ENCODE peak calls at places on chromosomes 11 and 22, in six cellular contexts. One of them, this sample, is unnamed. For H3K9me3, the result is how much of the 10 kb centered on the place peaks cover.

GRCh38 chr11:58788355-58789023 is 56.0 kb downstream of the GLYATL2 start:
- DNase-seq in HCT116: peak
- DNase-seq in left ventricle myocardium inferior: no peak
- DNase-seq in adrenal gland: peak
- DNase-seq in A549: peak
- DNase-seq in body of pancreas: peak
- DNase-seq in this sample: peak

GRCh38 chr11:77487790-77488189 is 13.9 kb upstream of the PAK1 start:
- DNase-seq in adrenal gland: no peak
- DNase-seq in left ventricle myocardium inferior: no peak
- DNase-seq in A549: no peak
- DNase-seq in HCT116: no peak
- DNase-seq in body of pancreas: no peak
- DNase-seq in this sample: no peak

GRCh38 chr11:42996742-42997307 is 315.0 kb upstream of the API5 start:
- DNase-seq in HCT116: no peak
- DNase-seq in left ventricle myocardium inferior: peak
- DNase-seq in adrenal gland: no peak
- DNase-seq in A549: no peak
- DNase-seq in body of pancreas: no peak
- DNase-seq in this sample: no peak

GRCh38 chr11:9748361-9748970 is 84.6 kb downstream of the SWAP70 start:
- DNase-seq in left ventricle myocardium inferior: no peak
- DNase-seq in adrenal gland: peak
- DNase-seq in HCT116: peak
- DNase-seq in body of pancreas: peak
- DNase-seq in A549: peak
- DNase-seq in this sample: peak

GRCh38 chr22:45544588-45545170 is 42.0 kb downstream of the FBLN1 start:
- DNase-seq in HCT116: no peak
- DNase-seq in body of pancreas: no peak
- DNase-seq in left ventricle myocardium inferior: peak
- DNase-seq in adrenal gland: no peak
- DNase-seq in A549: no peak
- DNase-seq in this sample: no peak

GRCh38 chr11:82718307-82718706 is 15.4 kb downstream of the FAM181B start:
- DNase-seq in adrenal gland: peak
- DNase-seq in body of pancreas: peak
- DNase-seq in A549: peak
- DNase-seq in left ventricle myocardium inferior: no peak
- DNase-seq in HCT116: peak
- DNase-seq in this sample: no peak

GRCh38 chr11:13118194-13118593 is 109.1 kb downstream of the RASSF10 start:
- DNase-seq in A549: peak
- DNase-seq in left ventricle myocardium inferior: no peak
- DNase-seq in HCT116: peak
- DNase-seq in adrenal gland: no peak
- DNase-seq in body of pancreas: no peak
- DNase-seq in this sample: no peak

GRCh38 chr11:69500285-69501120 is 19.0 kb downstream of the LINC01488 start:
- DNase-seq in HCT116: no peak
- DNase-seq in body of pancreas: peak
- DNase-seq in adrenal gland: peak
- DNase-seq in A549: no peak
- DNase-seq in left ventricle myocardium inferior: no peak
- DNase-seq in this sample: no peak

GRCh38 chr11:34140149-34140548 is 34.7 kb downstream of the NAT10 start:
- DNase-seq in body of pancreas: no peak
- DNase-seq in A549: no peak
- DNase-seq in adrenal gland: no peak
- DNase-seq in left ventricle myocardium inferior: no peak
- DNase-seq in HCT116: no peak
- DNase-seq in this sample: no peak

GRCh38 chr11:46252373-46252914 is 25.0 kb upstream of the CREB3L1 start:
- DNase-seq in adrenal gland: no peak
- DNase-seq in HCT116: no peak
- DNase-seq in left ventricle myocardium inferior: no peak
- DNase-seq in A549: no peak
- DNase-seq in body of pancreas: peak
- DNase-seq in this sample: no peak

GRCh38 chr11:955154-956049 is 29.7 kb downstream of the AP2A2 start:
- DNase-seq in adrenal gland: no peak
- DNase-seq in left ventricle myocardium inferior: no peak
- DNase-seq in HCT116: no peak
- DNase-seq in body of pancreas: peak
- DNase-seq in A549: no peak
- DNase-seq in this sample: no peak

GRCh38 chr11:22346283-22346682 is 8.1 kb downstream of the SLC17A6 start:
- DNase-seq in HCT116: no peak
- DNase-seq in adrenal gland: no peak
- DNase-seq in left ventricle myocardium inferior: no peak
- DNase-seq in body of pancreas: no peak
- DNase-seq in A549: no peak
- DNase-seq in this sample: no peak

GRCh38 chr11:19995131-19995530 is 165.1 kb downstream of the DBX1 start:
- DNase-seq in body of pancreas: peak
- DNase-seq in A549: peak
- DNase-seq in HCT116: peak
- DNase-seq in adrenal gland: peak
- DNase-seq in left ventricle myocardium inferior: no peak
- DNase-seq in this sample: no peak

GRCh38 chr11:109862808-109863207 is 230.4 kb upstream of the ZC3H12C start:
- DNase-seq in HCT116: no peak
- DNase-seq in body of pancreas: no peak
- DNase-seq in adrenal gland: no peak
- DNase-seq in left ventricle myocardium inferior: no peak
- DNase-seq in A549: no peak
- DNase-seq in this sample: no peak

GRCh38 chr11:120800206-120800605 is 223.7 kb upstream of the TBCEL start:
- DNase-seq in HCT116: no peak
- DNase-seq in A549: no peak
- DNase-seq in left ventricle myocardium inferior: no peak
- DNase-seq in adrenal gland: no peak
- DNase-seq in body of pancreas: no peak
- DNase-seq in this sample: no peak

GRCh38 chr11:10158461-10158860 is 135.6 kb downstream of the SBF2 start:
- DNase-seq in adrenal gland: no peak
- DNase-seq in HCT116: no peak
- DNase-seq in body of pancreas: no peak
- DNase-seq in left ventricle myocardium inferior: no peak
- DNase-seq in A549: no peak
- DNase-seq in this sample: no peak

GRCh38 chr22:33648478-33648877 is 271.8 kb downstream of the LARGE1 start:
- DNase-seq in HCT116: no peak
- DNase-seq in adrenal gland: no peak
- DNase-seq in body of pancreas: no peak
- DNase-seq in A549: no peak
- DNase-seq in left ventricle myocardium inferior: no peak
- DNase-seq in this sample: no peak

DNA sequence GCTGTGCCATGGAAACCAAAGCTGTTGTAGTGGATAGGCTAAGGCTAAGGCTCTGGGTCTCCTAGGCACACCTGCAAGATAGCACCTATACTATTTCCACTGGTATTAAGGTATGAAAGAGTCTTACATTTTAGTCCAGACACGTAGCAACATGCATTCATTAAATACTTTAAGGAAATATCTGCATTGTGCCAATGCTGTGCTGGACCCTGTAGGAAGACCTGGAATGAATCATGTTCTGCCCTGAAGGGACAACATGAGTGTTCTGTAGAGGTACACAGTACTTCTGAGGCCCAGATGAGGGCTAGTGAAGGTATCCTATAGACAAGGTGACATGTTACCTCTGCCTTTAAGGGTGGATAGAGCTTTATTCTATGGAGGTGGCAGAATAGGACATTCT is 35.2 kb upstream of the RRM1 start:
- DNase-seq in body of pancreas: no peak
- DNase-seq in left ventricle myocardium inferior: no peak
- DNase-seq in adrenal gland: no peak
- DNase-seq in HCT116: no peak
- DNase-seq in A549: no peak
- DNase-seq in this sample: no peak
- H3K27ac ChIP-seq in body of pancreas: no peak
- H3K27ac ChIP-seq in left ventricle myocardium inferior: no peak
- H3K27ac ChIP-seq in adrenal gland: no peak
- H3K27ac ChIP-seq in HCT116: no peak
- H3K27ac ChIP-seq in A549: no peak
- H3K27ac ChIP-seq in this sample: no peak

GRCh38 chr11:28835790-28836189 is 727.6 kb downstream of the METTL15 start:
- DNase-seq in adrenal gland: no peak
- DNase-seq in A549: no peak
- DNase-seq in left ventricle myocardium inferior: no peak
- DNase-seq in HCT116: no peak
- DNase-seq in body of pancreas: no peak
- DNase-seq in this sample: no peak

GRCh38 chr11:28838741-28839140 is 730.6 kb downstream of the METTL15 start:
- DNase-seq in adrenal gland: no peak
- DNase-seq in body of pancreas: no peak
- DNase-seq in HCT116: no peak
- DNase-seq in left ventricle myocardium inferior: no peak
- DNase-seq in A549: no peak
- DNase-seq in this sample: no peak

GRCh38 chr11:28835317-28835716 is 727.1 kb downstream of the METTL15 start:
- DNase-seq in adrenal gland: no peak
- DNase-seq in body of pancreas: no peak
- DNase-seq in A549: no peak
- DNase-seq in HCT116: no peak
- DNase-seq in left ventricle myocardium inferior: no peak
- DNase-seq in this sample: no peak

GRCh38 chr11:28836285-28837081 is 728.3 kb downstream of the METTL15 start:
- DNase-seq in body of pancreas: no peak
- DNase-seq in A549: peak
- DNase-seq in left ventricle myocardium inferior: no peak
- DNase-seq in HCT116: no peak
- DNase-seq in adrenal gland: no peak
- DNase-seq in this sample: no peak

GRCh38 chr11:28837599-28837998 is 729.4 kb downstream of the METTL15 start:
- DNase-seq in left ventricle myocardium inferior: no peak
- DNase-seq in HCT116: no peak
- DNase-seq in A549: no peak
- DNase-seq in body of pancreas: no peak
- DNase-seq in adrenal gland: no peak
- DNase-seq in this sample: no peak
- H3K9me3 ChIP-seq in left ventricle myocardium inferior: under half
- H3K9me3 ChIP-seq in HCT116: under half
- H3K9me3 ChIP-seq in A549: half or more
- H3K9me3 ChIP-seq in body of pancreas: under half
- H3K9me3 ChIP-seq in adrenal gland: under half
- H3K9me3 ChIP-seq in this sample: under half

DNA sequence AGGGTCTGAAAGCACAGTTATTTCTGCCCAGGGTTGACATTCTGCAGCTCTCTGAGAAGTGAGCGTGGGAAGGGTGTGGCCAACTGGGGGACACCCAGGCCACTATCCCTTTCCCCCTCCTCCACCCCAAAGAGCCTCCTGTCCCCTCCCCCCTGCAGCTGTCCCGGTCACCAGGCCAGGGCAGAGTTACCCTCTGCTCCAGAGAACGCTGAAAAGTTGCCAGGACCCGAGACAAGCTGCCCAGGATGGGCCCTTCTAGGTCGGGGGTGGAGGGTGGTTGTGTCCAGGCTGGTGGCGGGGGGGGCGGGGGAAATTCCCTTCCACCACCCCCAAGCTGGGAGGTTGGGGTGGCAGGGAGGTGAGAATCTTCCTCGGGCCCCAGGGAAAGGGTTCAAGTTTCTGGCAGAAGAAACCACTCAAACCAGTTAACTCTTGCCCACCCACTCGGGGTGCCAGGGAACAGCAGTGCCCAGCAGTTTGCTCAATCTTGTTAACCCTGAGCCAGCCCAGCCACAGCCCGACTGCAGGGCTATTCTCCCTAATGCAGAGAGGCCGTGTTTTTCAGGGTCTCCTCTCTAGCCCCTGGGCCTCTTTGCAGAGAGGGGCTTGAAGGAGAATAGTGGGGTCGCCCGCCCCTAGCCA is 615 bp downstream of the LGALS1 start:
- DNase-seq in HCT116: no peak
- DNase-seq in left ventricle myocardium inferior: peak
- DNase-seq in A549: no peak
- DNase-seq in adrenal gland: peak
- DNase-seq in body of pancreas: peak
- DNase-seq in this sample: no peak
- TF ChIP-seq CTCF in HCT116: no peak
- TF ChIP-seq CTCF in left ventricle myocardium inferior: no peak
- TF ChIP-seq CTCF in A549: no peak
- TF ChIP-seq CTCF in adrenal gland: no peak
- TF ChIP-seq CTCF in body of pancreas: no peak
- TF ChIP-seq CTCF in this sample: no peak

GRCh38 chr11:119571311-119571710 is 148.3 kb upstream of the THY1 start:
- DNase-seq in adrenal gland: peak
- DNase-seq in HCT116: no peak
- DNase-seq in A549: no peak
- DNase-seq in body of pancreas: no peak
- DNase-seq in left ventricle myocardium inferior: no peak
- DNase-seq in this sample: no peak

GRCh38 chr11:119573858-119574257 is 150.9 kb upstream of the THY1 start:
- DNase-seq in adrenal gland: peak
- DNase-seq in left ventricle myocardium inferior: no peak
- DNase-seq in A549: no peak
- DNase-seq in HCT116: no peak
- DNase-seq in body of pancreas: no peak
- DNase-seq in this sample: no peak

GRCh38 chr11:119566299-119566698 is 143.3 kb upstream of the THY1 start:
- DNase-seq in HCT116: no peak
- DNase-seq in body of pancreas: no peak
- DNase-seq in A549: no peak
- DNase-seq in adrenal gland: no peak
- DNase-seq in left ventricle myocardium inferior: no peak
- DNase-seq in this sample: no peak

GRCh38 chr11:119572481-119573424 is 149.8 kb upstream of the THY1 start:
- DNase-seq in A549: no peak
- DNase-seq in HCT116: peak
- DNase-seq in left ventricle myocardium inferior: no peak
- DNase-seq in adrenal gland: peak
- DNase-seq in body of pancreas: no peak
- DNase-seq in this sample: no peak

DNA sequence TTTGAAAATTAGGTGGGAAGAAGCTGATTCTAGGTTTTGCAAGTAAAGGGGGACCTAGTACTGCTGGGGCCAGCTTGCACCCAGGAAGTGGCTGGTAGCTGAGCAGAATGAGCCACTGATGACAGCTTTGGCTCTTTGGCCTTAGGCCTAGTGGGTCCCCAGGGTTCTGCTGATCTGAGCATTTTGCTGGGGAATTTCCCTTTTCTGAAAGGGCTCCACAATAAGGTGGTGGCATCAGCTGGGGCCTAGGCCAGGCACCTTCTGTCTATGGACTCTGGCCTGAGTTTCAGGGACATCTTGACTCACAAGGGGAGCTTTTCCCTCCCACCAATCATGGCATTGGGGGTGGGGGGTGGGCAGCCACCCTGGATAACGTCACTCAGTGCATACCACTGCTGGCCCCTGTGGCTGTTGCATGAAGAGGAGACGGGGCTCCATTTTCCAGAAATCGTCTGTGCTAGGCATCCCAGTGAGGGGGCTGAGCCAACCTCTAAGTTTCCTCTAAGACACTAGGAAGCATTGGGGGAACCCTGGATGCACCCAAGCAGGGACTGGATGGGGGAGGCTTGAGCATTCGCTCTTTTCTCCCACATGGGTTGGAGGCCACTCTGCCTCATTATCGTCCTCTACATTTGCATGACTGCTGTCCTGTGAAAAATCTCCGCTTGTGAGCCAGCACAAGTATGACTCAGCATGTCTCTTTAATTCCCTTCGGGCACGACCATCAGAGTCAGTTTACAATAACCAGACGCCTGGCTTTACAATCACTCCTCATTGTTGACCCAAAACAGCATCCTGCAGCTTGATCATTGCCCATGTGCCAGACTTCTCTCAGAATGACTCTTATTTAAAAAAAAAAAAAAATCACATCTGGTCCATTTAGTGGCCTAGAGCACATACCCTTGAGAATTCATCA is 145.0 kb upstream of the THY1 start:
- DNase-seq in A549: no peak
- DNase-seq in HCT116: no peak
- DNase-seq in adrenal gland: peak
- DNase-seq in left ventricle myocardium inferior: no peak
- DNase-seq in body of pancreas: peak
- DNase-seq in this sample: no peak
- H3K27ac ChIP-seq in A549: peak
- H3K27ac ChIP-seq in HCT116: no peak
- H3K27ac ChIP-seq in adrenal gland: no peak
- H3K27ac ChIP-seq in left ventricle myocardium inferior: peak
- H3K27ac ChIP-seq in body of pancreas: no peak
- H3K27ac ChIP-seq in this sample: no peak

This sample was measured in CD4-positive, alpha-beta T cell.